ENCODE peak calls at places on chromosomes 5 and 9, in seven cellular contexts. M is sigmoid colon, T is brain microvascular endothelial cell, R is tibial artery, A is HCT116, L is transverse colon, U is GM06990. J is an unnamed sample. For H3K36me3, the result is how much of the 10 kb centered on the place peaks cover.

GRCh38 chr9:87301381-87301780 is 196.3 kb upstream of the DAPK1 start:
- DNase-seq in T (no peak), A (no peak), L (no peak), R (no peak), M (no peak), U (no peak), J (no peak)

GRCh38 chr5:116374434-116374852 is 200.2 kb downstream of the SEMA6A start:
- DNase-seq in U (no peak), L (no peak), T (no peak), M (no peak), A (no peak), R (no peak), J (no peak)

GRCh38 chr5:161544350-161544765 is 2.2 kb downstream of the GABRB2 start:
- DNase-seq in L (peak), T (peak), A (peak), U (no peak), R (peak), M (no peak), J (peak)

GRCh38 chr5:109942646-109943045 is 252.9 kb downstream of the MAN2A1 start:
- DNase-seq in U (no peak), A (no peak), T (no peak), L (no peak), M (no peak), R (no peak), J (no peak)

GRCh38 chr9:100756217-100756616 is 178.3 kb downstream of the CAVIN4 start:
- DNase-seq in A (no peak), M (no peak), R (no peak), T (no peak), L (no peak), U (no peak), J (peak)

GRCh38 chr9:122107291-122107805 is 14.2 kb upstream of the TTLL11 start:
- DNase-seq in L (no peak), U (no peak), R (no peak), M (peak), T (no peak), A (no peak), J (no peak)

GRCh38 chr5:128695791-128696520 is 157.9 kb upstream of the FBN2 start:
- DNase-seq in U (no peak), M (no peak), T (no peak), A (no peak), R (no peak), L (no peak), J (no peak)

GRCh38 chr9:112046181-112046580 is 128.9 kb downstream of the SUSD1 start:
- DNase-seq in A (no peak), T (no peak), U (no peak), R (no peak), M (no peak), L (no peak), J (no peak)

GRCh38 chr9:26685857-26686256 is 206.7 kb downstream of the CAAP1 start:
- DNase-seq in R (no peak), L (no peak), M (no peak), U (no peak), A (no peak), T (no peak), J (no peak)

GRCh38 chr9:134291452-134291881 is 34.8 kb upstream of the RXRA start:
- DNase-seq in T (no peak), M (no peak), A (no peak), U (no peak), R (no peak), L (no peak), J (no peak)

GRCh38 chr9:87803166-87803565 is 77.2 kb downstream of the CTSL start:
- DNase-seq in M (no peak), L (no peak), A (no peak), T (no peak), R (no peak), U (no peak), J (no peak)

GRCh38 chr9:93910598-93910997 is 44.6 kb downstream of the BARX1 start:
- DNase-seq in U (no peak), R (no peak), L (no peak), M (no peak), A (no peak), T (no peak), J (no peak)

GRCh38 chr5:171419663-171420428 is 399 bp downstream of the FGF18 start:
- DNase-seq in M (no peak), T (no peak), U (peak), A (no peak), L (peak), R (no peak), J (peak)

GRCh38 chr9:71680189-71680983 is 87.9 kb downstream of the CEMIP2 start:
- DNase-seq in M (no peak), R (no peak), A (no peak), U (no peak), L (no peak), T (peak), J (no peak)

GRCh38 chr5:75886706-75887105 is 169.5 kb upstream of the POC5 start:
- DNase-seq in T (no peak), M (no peak), L (no peak), R (no peak), U (no peak), A (no peak), J (no peak)

DNA sequence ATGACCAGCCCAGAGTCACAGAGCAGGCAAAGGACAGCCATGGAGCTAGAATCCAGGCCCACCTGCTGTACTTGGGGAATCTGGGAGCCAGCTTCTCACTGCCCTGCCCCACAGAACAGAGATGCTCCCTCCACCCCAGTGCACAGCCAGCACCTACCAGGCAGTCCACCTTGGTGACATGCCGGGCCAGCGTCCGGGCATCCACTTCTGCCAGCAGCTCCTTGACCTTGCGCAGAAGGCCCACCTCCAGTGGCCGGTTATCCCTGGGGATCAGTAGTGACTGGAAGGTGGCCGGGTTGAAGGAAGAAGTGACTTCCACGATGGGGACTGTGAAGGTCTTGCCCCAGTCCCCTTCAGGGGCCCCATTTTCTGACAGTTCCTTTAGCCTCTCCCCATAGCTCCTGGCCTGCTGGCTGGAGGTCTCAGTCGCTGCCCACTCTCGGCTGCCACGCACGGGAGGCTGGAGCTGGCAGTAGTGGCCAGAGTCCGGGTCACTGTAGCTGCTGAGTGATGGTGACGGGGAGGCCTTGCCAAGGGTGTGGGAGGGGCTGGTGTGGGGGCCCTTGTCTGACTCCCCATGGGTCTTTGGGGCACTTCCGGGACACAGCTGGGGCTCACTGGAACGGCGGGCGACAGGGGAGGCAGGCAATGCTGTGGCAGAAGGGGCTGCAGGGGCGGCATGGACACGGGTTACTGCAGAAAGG is 9.5 kb upstream of the TOR2A start:
- DNase-seq in L (no peak), U (no peak), T (no peak), R (no peak), M (no peak), A (no peak), J (no peak)
- H3K36me3 ChIP-seq in L (under half), U (under half), T (under half), R (under half), M (under half), A (under half), J (under half)

GRCh38 chr9:129011761-129012281 is 16.3 kb downstream of the SH3GLB2 start:
- DNase-seq in U (no peak), M (no peak), T (no peak), R (no peak), A (no peak), L (no peak), J (peak)
- H3K36me3 ChIP-seq in U (under half), M (under half), T (under half), R (half or more), A (under half), L (under half), J (under half)

DNA sequence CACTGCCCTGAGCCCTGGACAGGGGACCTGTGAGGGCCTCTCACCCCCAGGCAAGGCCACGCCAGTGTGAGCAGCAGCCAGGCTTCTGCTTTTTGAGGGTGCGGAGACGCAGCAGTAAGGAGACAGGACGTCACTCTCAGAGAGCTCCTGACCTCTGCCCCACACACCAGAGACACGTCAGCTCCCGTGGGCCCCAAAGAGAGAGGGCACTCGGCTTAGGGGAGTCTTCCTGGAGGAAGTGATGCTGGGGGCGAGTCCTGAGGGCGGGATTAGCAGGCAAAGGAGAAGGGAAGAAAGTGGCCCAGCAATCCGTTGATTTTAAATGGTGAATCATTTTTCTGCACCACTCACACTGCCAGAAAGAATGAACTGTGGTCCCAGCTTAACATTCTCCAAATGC is 24.0 kb upstream of the SLC9A3 start:
- DNase-seq in T (no peak), A (no peak), L (peak), R (no peak), M (peak), U (no peak), J (peak)
- H3K36me3 ChIP-seq in T (under half), A (under half), L (under half), R (under half), M (under half), U (under half), J (under half)

GRCh38 chr9:136378171-136379002 is 4.9 kb upstream of the CARD9 start:
- DNase-seq in A (no peak), T (no peak), R (no peak), U (no peak), L (no peak), M (no peak), J (no peak)

GRCh38 chr9:136374183-136374575 is 710 bp upstream of the CARD9 start:
- DNase-seq in M (no peak), T (no peak), L (no peak), R (no peak), A (no peak), U (no peak), J (no peak)

GRCh38 chr9:136377351-136378170 is 4.1 kb upstream of the CARD9 start:
- DNase-seq in L (no peak), T (no peak), M (no peak), U (no peak), A (no peak), R (no peak), J (no peak)

GRCh38 chr9:136375096-136375495 is 1.6 kb upstream of the CARD9 start:
- DNase-seq in T (no peak), R (no peak), A (no peak), U (no peak), M (no peak), L (no peak), J (no peak)

DNA sequence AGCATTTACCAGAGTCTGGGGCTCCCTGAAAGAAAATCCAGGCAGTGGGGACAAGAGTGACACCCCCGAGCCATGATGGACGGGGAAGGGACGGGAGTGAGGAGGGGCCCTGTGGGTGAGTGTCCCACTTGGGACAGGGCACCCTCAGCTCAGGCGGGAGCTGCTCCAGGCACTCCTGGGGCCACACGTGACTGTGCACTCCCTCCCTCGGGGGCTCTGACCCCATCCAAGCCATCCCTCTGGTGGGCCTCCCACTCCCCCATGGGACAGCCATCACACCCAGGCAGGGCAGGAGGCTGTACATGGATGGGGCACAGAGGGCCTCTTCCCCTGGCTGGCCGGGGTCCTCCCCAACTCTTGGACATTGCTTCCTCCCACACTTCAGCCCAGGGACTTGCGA is 3.0 kb upstream of the CARD9 start:
- DNase-seq in R (no peak), T (no peak), L (no peak), M (no peak), U (no peak), A (no peak), J (no peak)
- H3K36me3 ChIP-seq in R (under half), T (under half), L (under half), M (under half), U (under half), A (under half), J (under half)

GRCh38 chr5:176948458-176948857 is 49.3 kb upstream of the HK3 start:
- DNase-seq in A (no peak), T (no peak), M (no peak), U (no peak), R (no peak), L (no peak), J (no peak)
- H3K36me3 ChIP-seq in A (under half), T (under half), M (under half), U (under half), R (half or more), L (under half), J (under half)

DNA sequence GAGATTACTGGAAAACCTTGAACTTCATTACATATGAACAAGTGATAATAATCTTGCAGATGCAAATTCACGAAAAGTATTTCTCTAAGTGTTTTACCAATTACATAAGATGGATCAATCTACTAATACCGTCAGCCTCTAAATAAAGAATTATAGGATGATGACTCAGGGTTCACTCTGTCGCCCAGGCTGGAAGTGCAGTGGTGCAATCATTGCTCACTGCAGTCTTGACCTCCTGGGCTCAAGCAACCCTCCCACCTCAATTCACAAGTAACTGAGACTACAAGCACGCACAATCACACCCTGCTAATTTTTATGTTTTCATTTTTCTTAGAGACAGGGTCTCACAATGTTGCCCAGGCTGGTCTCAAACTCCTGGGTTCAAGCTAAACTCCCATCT is 56.1 kb downstream of the CHD1 start:
- DNase-seq in T (peak), M (no peak), L (no peak), R (no peak), U (no peak), A (no peak), J (no peak)
- H3K36me3 ChIP-seq in T (under half), M (under half), L (under half), R (half or more), U (under half), A (under half), J (half or more)

GRCh38 chr9:110969971-110970381 is 68.3 kb downstream of the LPAR1 start:
- DNase-seq in L (no peak), A (no peak), U (no peak), R (no peak), T (peak), M (no peak), J (no peak)
- H3K36me3 ChIP-seq in L (under half), A (under half), U (under half), R (under half), T (under half), M (under half), J (under half)

DNA sequence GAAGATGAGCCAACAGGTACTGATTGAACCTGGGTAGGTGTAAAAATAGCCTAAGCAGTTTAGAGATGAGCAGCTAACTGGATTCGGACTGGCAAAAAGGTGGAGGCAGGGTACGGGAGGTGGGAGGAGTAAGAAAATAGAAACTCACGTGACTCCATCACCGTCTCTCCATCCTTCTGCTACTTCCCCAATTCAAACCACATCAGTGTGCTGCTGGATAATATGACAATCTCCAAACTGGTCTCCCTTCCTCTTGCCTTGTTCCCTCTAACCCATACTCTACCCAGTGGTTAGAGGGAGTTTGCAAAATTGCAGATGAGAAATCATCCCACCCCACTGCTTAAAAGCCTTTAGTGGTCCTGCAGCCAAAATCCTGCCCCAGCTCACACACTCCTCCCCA is 42.7 kb downstream of the RIGI start:
- DNase-seq in U (no peak), A (no peak), L (no peak), T (no peak), M (no peak), R (no peak), J (no peak)
- H3K36me3 ChIP-seq in U (under half), A (under half), L (under half), T (half or more), M (under half), R (half or more), J (under half)

GRCh38 chr5:65967288-65968066 is 41.1 kb downstream of the ERBIN start:
- DNase-seq in U (no peak), T (no peak), M (no peak), A (no peak), R (no peak), L (no peak), J (no peak)

GRCh38 chr5:65970481-65971367 is 44.3 kb downstream of the ERBIN start:
- DNase-seq in L (no peak), M (no peak), U (peak), T (no peak), R (no peak), A (no peak), J (no peak)

GRCh38 chr5:65969539-65970393 is 43.4 kb downstream of the ERBIN start:
- DNase-seq in M (no peak), U (no peak), L (no peak), R (no peak), A (no peak), T (no peak), J (no peak)

DNA sequence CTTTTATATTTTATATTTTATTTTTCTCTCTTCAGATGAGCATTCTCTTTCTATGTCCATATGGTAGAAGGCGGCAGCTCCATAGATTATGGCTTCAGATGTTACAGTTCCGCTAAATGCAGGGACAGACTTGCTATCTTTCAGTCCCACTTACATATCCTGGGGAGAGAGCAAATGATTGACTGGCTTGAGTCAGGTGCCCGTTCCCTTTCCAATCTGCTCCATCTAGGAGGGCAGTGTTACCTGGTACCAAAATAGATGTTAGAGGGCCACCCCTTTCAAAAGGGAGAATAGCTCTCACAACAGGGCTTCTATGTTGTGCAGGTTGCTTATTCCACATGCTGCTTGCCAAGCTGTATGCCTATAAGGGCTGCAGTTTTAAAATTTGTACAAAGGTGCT is 45.3 kb downstream of the ERBIN start:
- DNase-seq in L (no peak), R (no peak), U (no peak), M (no peak), T (no peak), A (no peak), J (no peak)
- H3K36me3 ChIP-seq in L (under half), R (under half), U (under half), M (under half), T (under half), A (under half), J (under half)

J was measured in BE2C.